ENCODE peak calls at places on chromosomes 13 and 19, in four cellular contexts. S is CD8-positive, alpha-beta memory T cell; J is fibroblast of mammary gland; C is neural progenitor cell. V is an unnamed sample.

GRCh38 chr19:2315818-2316353 is 7.9 kb upstream of the LINGO3 start:
- DNase-seq in S (peak), J (peak), C (peak), V (no peak)

GRCh38 chr19:10815969-10816635 is 19.9 kb downstream of the TMED1 start:
- DNase-seq in S (no peak), J (peak), C (no peak), V (no peak)

GRCh38 chr19:4744451-4745170 is 21.0 kb upstream of the DPP9 start:
- DNase-seq in S (no peak), J (peak), C (no peak), V (no peak)

GRCh38 chr13:90415902-90416301 is 931.6 kb upstream of the MIR17HG start:
- DNase-seq in S (no peak), J (no peak), C (no peak), V (no peak)

GRCh38 chr13:112332727-112333126 is 43.4 kb upstream of the SPACA7 start:
- DNase-seq in S (no peak), J (no peak), C (no peak), V (no peak)

GRCh38 chr19:38243279-38243673 is 12.9 kb downstream of the PPP1R14A start:
- DNase-seq in S (no peak), J (no peak), C (no peak), V (no peak)

GRCh38 chr13:31073859-31074718 is 87.6 kb downstream of the HSPH1 start:
- DNase-seq in S (no peak), J (peak), C (peak), V (no peak)

GRCh38 chr19:38653028-38653571 is 5.7 kb downstream of the ACTN4 start:
- DNase-seq in S (no peak), J (peak), C (no peak), V (no peak)

GRCh38 chr13:48253849-48254248 is 20.8 kb downstream of the ITM2B start:
- DNase-seq in S (no peak), J (no peak), C (no peak), V (no peak)

GRCh38 chr13:34155931-34156607 is 338.1 kb downstream of the RFC3 start:
- DNase-seq in S (no peak), J (peak), C (no peak), V (no peak)
- H3K4me3 ChIP-seq in S (no peak), J (no peak), C (no peak), V (no peak)

DNA sequence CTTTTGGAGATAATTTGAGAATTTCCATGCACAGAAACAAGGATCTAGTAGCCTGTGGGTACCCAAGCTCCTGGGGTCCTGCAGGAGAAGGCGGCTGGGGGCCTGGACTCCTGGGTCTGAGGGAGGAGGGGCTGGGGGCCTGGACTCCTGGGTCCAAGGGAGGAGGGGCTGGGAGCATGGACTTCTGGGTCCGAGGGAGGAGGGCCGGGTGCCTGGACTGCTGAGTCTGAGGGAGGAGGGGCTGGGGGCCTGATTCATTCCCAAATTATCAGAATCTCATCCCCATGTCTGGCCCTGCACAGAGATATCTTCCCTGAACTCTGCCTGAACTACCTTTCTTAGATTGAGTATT is 520 bp upstream of the RDH13 start:
- DNase-seq in S (no peak), J (no peak), C (no peak), V (no peak)
- H3K4me3 ChIP-seq in S (no peak), J (peak), C (peak), V (no peak)

GRCh38 chr13:114129649-114130062 is 2.8 kb downstream of the RASA3 start:
- DNase-seq in S (no peak), J (no peak), C (no peak), V (no peak)
- H3K4me3 ChIP-seq in S (peak), J (peak), C (no peak), V (peak)

GRCh38 chr13:99955747-99956472 is 15.7 kb downstream of the ZIC5 start:
- DNase-seq in S (no peak), J (peak), C (peak), V (no peak)
- H3K4me3 ChIP-seq in S (no peak), J (peak), C (peak), V (peak)

GRCh38 chr19:40811478-40812341 is 12.7 kb downstream of the EGLN2 start:
- DNase-seq in S (peak), J (no peak), C (peak), V (no peak)
- H3K4me3 ChIP-seq in S (peak), J (no peak), C (peak), V (peak)

DNA sequence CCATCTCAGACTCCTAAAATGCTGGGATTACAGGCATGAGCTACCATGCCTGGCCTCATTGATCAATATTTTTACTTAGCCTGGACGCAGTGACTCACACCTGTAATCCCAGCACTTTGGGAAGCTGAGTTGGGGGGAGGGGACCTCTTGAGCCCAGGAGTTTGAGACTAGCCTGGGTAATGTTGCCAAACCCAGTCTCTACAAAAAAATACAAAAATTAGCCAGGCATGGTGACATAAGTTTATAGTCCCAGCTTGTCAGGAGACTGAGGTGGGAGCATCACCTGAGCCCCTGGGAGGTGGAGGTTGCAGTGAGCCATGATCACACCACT is 1.9 kb downstream of the SAE1 start:
- DNase-seq in S (no peak), J (no peak), C (no peak), V (no peak)
- H3K4me3 ChIP-seq in S (no peak), J (no peak), C (peak), V (no peak)

V was measured in effector memory CD4-positive, alpha-beta T cell.